ENCODE peak calls at places on chromosomes 5 and 9, in eight cellular contexts. P, A, W, L, I, R, J and M are unnamed samples.

GRCh38 chr5:2840372-2840915 is 89.0 kb upstream of the IRX2 start:
- DNase-seq in L (no peak), R (no peak), P (no peak), J (peak), W (no peak), I (no peak), A (no peak), M (no peak)

GRCh38 chr9:109477269-109478203 is 20.6 kb downstream of the PTPN3 start:
- DNase-seq in P (no peak), W (no peak), J (peak), A (no peak), I (no peak), R (no peak), L (no peak), M (no peak)

GRCh38 chr5:107381189-107381856 is 289.4 kb downstream of the EFNA5 start:
- DNase-seq in L (no peak), J (no peak), A (no peak), W (peak), R (peak), I (no peak), P (no peak), M (peak)

GRCh38 chr5:94397508-94397907 is 220.9 kb downstream of the KIAA0825 start:
- DNase-seq in A (no peak), R (no peak), W (peak), J (no peak), L (no peak), P (no peak), I (no peak), M (no peak)

GRCh38 chr9:113446323-113446740 is 17.2 kb upstream of the RGS3 start:
- DNase-seq in R (peak), J (peak), L (peak), A (no peak), W (peak), P (peak), I (no peak), M (peak)

GRCh38 chr5:76583163-76584047 is 39.8 kb downstream of the F2RL2 start:
- DNase-seq in A (no peak), J (no peak), W (peak), L (no peak), I (no peak), P (no peak), R (peak), M (no peak)

GRCh38 chr9:74770508-74771261 is 117.0 kb downstream of the TRPM6 start:
- DNase-seq in J (peak), P (no peak), R (no peak), A (peak), W (peak), I (no peak), L (no peak), M (no peak)

GRCh38 chr9:126984969-126985368 is 70.4 kb downstream of the RALGPS1 start:
- DNase-seq in R (no peak), I (no peak), W (no peak), P (no peak), A (no peak), L (no peak), J (no peak), M (no peak)

GRCh38 chr9:130857864-130858730 is 23.0 kb downstream of the ABL1 start:
- DNase-seq in J (no peak), P (no peak), I (peak), R (peak), A (no peak), L (no peak), W (peak), M (peak)

GRCh38 chr9:131714821-131715220 is 25.1 kb downstream of the RAPGEF1 start:
- DNase-seq in J (no peak), L (no peak), I (no peak), R (no peak), A (no peak), W (no peak), P (no peak), M (no peak)

GRCh38 chr5:176943816-176944215 is 44.7 kb upstream of the HK3 start:
- DNase-seq in W (no peak), J (no peak), I (no peak), P (no peak), A (no peak), L (no peak), R (no peak), M (no peak)

GRCh38 chr9:36842560-36843530 is 191.2 kb downstream of the PAX5 start:
- DNase-seq in R (no peak), I (no peak), P (no peak), W (no peak), A (no peak), L (no peak), J (no peak), M (no peak)

GRCh38 chr5:146007270-146007669 is 70.9 kb downstream of the SH3RF2 start:
- DNase-seq in I (no peak), W (peak), L (no peak), J (no peak), A (no peak), P (no peak), R (no peak), M (no peak)

GRCh38 chr5:178554311-178554710 is 35.9 kb downstream of the COL23A1 start:
- DNase-seq in W (no peak), R (no peak), J (no peak), I (no peak), P (no peak), A (no peak), L (no peak), M (no peak)

GRCh38 chr5:92889140-92889539 is 691.9 kb downstream of the NR2F1-AS1 start:
- DNase-seq in P (no peak), L (no peak), R (no peak), A (no peak), W (no peak), I (no peak), J (no peak), M (no peak)

GRCh38 chr9:116232425-116233159 is 79.0 kb downstream of the PAPPA start:
- DNase-seq in P (no peak), A (no peak), J (peak), W (peak), I (no peak), L (no peak), R (peak), M (no peak)

GRCh38 chr9:38068616-38068865 is 486 bp downstream of the SHB start:
- DNase-seq in W (peak), A (no peak), R (peak), L (peak), I (no peak), P (no peak), J (no peak), M (no peak)

GRCh38 chr5:69517763-69518212 is 25.2 kb downstream of the OCLN start:
- DNase-seq in W (peak), P (no peak), L (no peak), J (peak), R (peak), I (no peak), A (no peak), M (no peak)

GRCh38 chr9:128781186-128782070 is 5.6 kb upstream of the TBC1D13 start:
- DNase-seq in P (no peak), L (no peak), J (no peak), W (no peak), A (no peak), I (no peak), R (no peak), M (no peak)

GRCh38 chr5:130616161-130616560 is 548.9 kb downstream of the HINT1 start:
- DNase-seq in L (no peak), R (no peak), W (peak), I (no peak), A (no peak), P (no peak), J (no peak), M (no peak)

GRCh38 chr5:158754018-158754514 is 345.6 kb downstream of the EBF1 start:
- DNase-seq in I (no peak), J (no peak), W (peak), P (no peak), A (no peak), R (peak), L (no peak), M (peak)

GRCh38 chr9:128163523-128164331 is 3.7 kb downstream of the BBLN start:
- DNase-seq in R (no peak), L (no peak), A (no peak), J (no peak), W (no peak), I (no peak), P (no peak), M (no peak)

GRCh38 chr9:83425240-83425639 is 113.0 kb downstream of the FRMD3 start:
- DNase-seq in R (no peak), I (no peak), P (no peak), L (no peak), J (no peak), W (no peak), A (no peak), M (no peak)

GRCh38 chr5:113546711-113547159 is 33.2 kb downstream of the YTHDC2 start:
- DNase-seq in J (no peak), R (peak), I (no peak), W (peak), A (no peak), P (no peak), L (no peak), M (peak)

GRCh38 chr5:72427488-72428437 is 79.4 kb downstream of the ZNF366 start:
- DNase-seq in I (no peak), P (no peak), W (peak), L (no peak), A (no peak), R (peak), J (no peak), M (no peak)

GRCh38 chr9:129704797-129705196 is 39.4 kb downstream of the PRRX2 start:
- DNase-seq in P (no peak), L (no peak), A (no peak), R (no peak), W (no peak), J (no peak), I (no peak), M (no peak)

GRCh38 chr9:122095010-122095767 is 2.1 kb upstream of the TTLL11 start:
- DNase-seq in R (peak), A (peak), W (peak), I (peak), P (peak), L (no peak), J (no peak), M (peak)